ENCODE peak calls at places on chromosomes 12 and 14, in four cellular contexts. M is K562, V is HepG2, W is HCT116. P is an unnamed sample.

GRCh38 chr14:103099081-103099732 is 4.7 kb downstream of the EXOC3L4 start:
- DNase-seq in V (peak; percentile 97), M (peak; percentile 73), W (no peak), P (no peak)

GRCh38 chr12:108580531-108580930 is 17.4 kb downstream of the TMEM119 start:
- DNase-seq in M (no peak), W (no peak), V (no peak), P (no peak)

GRCh38 chr14:103528158-103528511 is 861 bp upstream of the TRMT61A start:
- DNase-seq in V (no peak), M (no peak), W (no peak), P (no peak)

GRCh38 chr14:23414254-23414653 is 6.2 kb upstream of the MYH6 start:
- DNase-seq in W (no peak), M (no peak), V (no peak), P (no peak)

GRCh38 chr14:101010293-101010692 is 106.8 kb upstream of the RTL1 start:
- DNase-seq in W (no peak), M (no peak), V (no peak), P (no peak)

GRCh38 chr12:105860556-105861207 is 278.1 kb downstream of the NUAK1 start:
- DNase-seq in M (no peak), V (peak; percentile 19), W (no peak), P (no peak)

GRCh38 chr12:105793421-105793820 is 345.3 kb downstream of the NUAK1 start:
- DNase-seq in W (no peak), M (no peak), V (no peak), P (no peak)

GRCh38 chr12:63846249-63846967 is 1.9 kb downstream of the SRGAP1 start:
- DNase-seq in W (no peak), M (no peak), V (no peak), P (no peak)

GRCh38 chr12:48815281-48816110 is 2.8 kb upstream of the CACNB3 start:
- DNase-seq in W (peak; percentile 49), V (peak; percentile 41), M (peak; percentile 79), P (peak; percentile 48)

GRCh38 chr14:50619569-50620141 is 48.5 kb downstream of the SAV1 start:
- DNase-seq in W (peak; percentile 32), V (peak; percentile 38), M (no peak), P (peak; percentile 51)

GRCh38 chr12:13154027-13154538 is 42.4 kb upstream of the EMP1 start:
- DNase-seq in W (no peak), V (no peak), M (no peak), P (no peak)

GRCh38 chr12:112939761-112940357 is 1.6 kb downstream of the OAS3 start:
- DNase-seq in W (no peak), M (no peak), V (no peak), P (no peak)

GRCh38 chr12:97006585-97006984 is 99.5 kb downstream of the NEDD1 start:
- DNase-seq in M (no peak), V (no peak), W (no peak), P (no peak)

GRCh38 chr14:104230946-104231345 is 92.6 kb downstream of the KIF26A start:
- DNase-seq in V (no peak), M (no peak), W (no peak), P (no peak)

GRCh38 chr12:14514946-14515345 is 52.7 kb downstream of the PLBD1 start:
- DNase-seq in W (no peak), V (no peak), M (no peak), P (no peak)

GRCh38 chr14:57573193-57573592 is 79.5 kb upstream of the CCDC198 start:
- DNase-seq in M (no peak), V (no peak), W (no peak), P (no peak)

GRCh38 chr14:104435147-104436046 is 144.2 kb upstream of the C14orf180 start:
- DNase-seq in M (peak; percentile 1), V (no peak), W (no peak), P (no peak)

GRCh38 chr12:105935106-105935505 is 203.6 kb downstream of the NUAK1 start:
- DNase-seq in W (no peak), V (no peak), M (no peak), P (no peak)

GRCh38 chr14:43894534-43894933 is 612.5 kb downstream of the FSCB start:
- DNase-seq in V (no peak), W (peak; percentile 7), M (peak; percentile 25), P (no peak)

DNA sequence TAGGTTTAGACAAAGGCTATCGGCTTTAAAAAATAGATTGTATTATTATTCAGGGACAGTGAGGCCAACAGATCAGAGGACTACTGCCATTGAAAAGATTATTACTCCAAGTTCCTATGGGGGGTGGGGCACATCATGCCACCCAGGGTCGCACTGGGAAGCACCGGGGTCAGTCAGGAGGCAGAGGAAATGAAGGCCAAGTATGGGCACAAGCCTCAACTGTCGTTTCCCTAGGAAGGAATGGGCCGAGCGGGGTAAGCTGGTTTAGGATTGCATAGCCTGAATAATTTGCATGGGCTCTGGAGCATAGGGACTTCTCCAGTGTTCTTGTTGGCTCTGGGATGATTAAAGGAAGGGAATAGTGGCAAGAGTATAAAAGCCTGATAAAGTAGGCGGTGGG is 205.3 kb downstream of the NOVA1 start:
- DNase-seq in M (no peak), W (no peak), V (no peak), P (no peak)
- TF ChIP-seq TCF7L2 in M (no peak), W (no peak), V (no peak), P (no peak)

GRCh38 chr14:29913550-29913949 is 14.1 kb downstream of the PRKD1 start:
- DNase-seq in W (no peak), V (no peak), M (no peak), P (no peak)
- TF ChIP-seq CTCF in W (no peak), V (no peak), M (no peak), P (no peak)

GRCh38 chr12:16228067-16228466 is 49.4 kb downstream of the SLC15A5 start:
- DNase-seq in M (no peak), W (no peak), V (no peak), P (no peak)
- TF ChIP-seq SIN3A in M (no peak), W (no peak), V (no peak), P (no peak)

GRCh38 chr12:65318186-65318685 is 39.8 kb downstream of the MSRB3 start:
- DNase-seq in W (no peak), M (no peak), V (no peak), P (no peak)
- TF ChIP-seq TCF7L2 in W (no peak), M (no peak), V (no peak), P (no peak)

DNA sequence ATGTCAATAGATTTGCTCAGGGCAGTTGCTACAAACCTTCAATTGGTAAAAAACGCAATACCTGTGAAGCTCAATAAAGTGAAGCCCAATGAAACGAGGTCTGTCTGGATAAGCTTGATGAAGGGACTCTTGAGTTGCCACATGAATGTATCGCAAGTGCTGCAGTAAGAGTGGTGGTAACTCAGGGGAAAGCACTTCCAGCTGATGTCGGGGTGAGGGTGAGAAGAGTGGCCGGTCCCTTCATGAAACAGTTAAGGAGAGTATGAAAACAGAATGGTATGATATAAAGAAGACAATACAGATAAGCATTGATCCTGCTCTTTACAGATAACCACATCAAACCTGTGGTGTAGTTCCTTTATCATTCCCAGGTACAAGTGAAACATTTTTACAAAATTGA is 83.4 kb upstream of the EVL start:
- DNase-seq in V (no peak), W (no peak), M (no peak), P (no peak)
- TF ChIP-seq CTCF in V (no peak), W (no peak), M (no peak), P (no peak)

GRCh38 chr14:90116444-90116843 is 54.6 kb downstream of the KCNK13 start:
- DNase-seq in V (no peak), M (no peak), W (no peak), P (no peak)
- TF ChIP-seq SIN3A in V (no peak), M (no peak), W (no peak), P (no peak)

DNA sequence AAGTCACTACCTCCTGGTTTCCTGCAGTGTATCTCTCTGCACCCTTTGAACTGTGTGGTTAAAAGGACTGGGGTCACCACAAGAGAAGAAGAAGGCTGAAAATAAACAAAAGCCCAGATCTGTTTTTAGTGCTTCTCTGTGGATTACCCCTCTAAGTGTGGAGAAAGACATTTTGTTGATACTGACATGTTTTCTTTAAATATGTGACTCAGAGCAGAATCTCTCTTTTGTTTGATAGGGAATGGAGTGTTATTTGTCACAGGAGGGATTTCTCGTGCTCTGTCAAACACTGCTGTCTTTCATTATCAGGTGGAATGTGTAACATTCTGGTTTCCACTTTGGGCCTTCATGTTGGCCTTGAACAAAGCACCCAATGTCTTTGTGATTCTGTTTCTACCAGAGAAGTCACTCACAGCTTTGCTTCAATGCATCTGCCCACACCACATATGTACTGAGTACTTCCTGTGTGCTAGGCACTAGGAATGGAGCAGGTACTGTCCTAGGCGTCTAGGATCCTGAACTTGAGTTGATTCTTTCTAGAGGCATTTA is 82.1 kb downstream of the PLXNC1 start:
- DNase-seq in W (no peak), M (no peak), V (peak; percentile 99), P (no peak)
- TF ChIP-seq TCF7L2 in W (no peak), M (no peak), V (no peak), P (no peak)

DNA sequence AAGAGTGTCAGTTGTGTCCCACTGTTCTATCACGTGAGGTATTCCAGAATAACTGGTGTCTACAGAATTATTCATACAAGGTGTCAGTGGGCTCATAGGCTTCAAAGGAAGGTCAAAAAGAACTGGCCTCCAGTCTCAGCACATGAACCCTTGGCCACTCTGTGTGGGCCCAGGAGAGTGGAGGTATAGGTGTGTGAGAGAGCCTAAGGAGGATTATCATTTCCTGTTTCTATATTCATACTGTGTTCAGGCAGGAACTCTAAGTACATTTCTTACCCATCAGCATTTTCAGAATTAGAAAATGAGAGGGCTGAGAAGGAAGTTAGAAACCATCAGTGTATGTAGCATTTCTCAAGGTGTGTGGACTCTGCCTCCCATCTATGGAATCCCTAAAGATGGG is 87.0 kb downstream of the BTG1 start:
- DNase-seq in V (no peak), W (no peak), M (no peak), P (no peak)
- TF ChIP-seq CTCF in V (no peak), W (no peak), M (no peak), P (no peak)

GRCh38 chr12:107032266-107032665 is 45.3 kb upstream of the MTERF2 start:
- DNase-seq in W (no peak), V (no peak), M (no peak), P (no peak)

GRCh38 chr12:107025691-107026090 is 38.7 kb upstream of the MTERF2 start:
- DNase-seq in W (no peak), V (no peak), M (no peak), P (no peak)

GRCh38 chr12:107027304-107028053 is 40.5 kb upstream of the MTERF2 start:
- DNase-seq in M (no peak), W (peak; percentile 52), V (peak; percentile 66), P (peak; percentile 5)
- TF ChIP-seq SIN3A in M (no peak), W (no peak), V (no peak), P (no peak)